ENCODE peak calls at places on chromosomes 3 and 15, in four cellular contexts. U is B cell, C is foreskin fibroblast, G is suprapubic skin. X is an unnamed sample.

GRCh38 chr15:67110958-67111864 is 45.8 kb downstream of the SMAD3 start:
- DNase-seq in G (no peak), U (peak), C (no peak), X (no peak)

GRCh38 chr3:99534951-99535704 is 103.3 kb upstream of the COL8A1 start:
- DNase-seq in C (peak), U (no peak), G (no peak), X (no peak)

GRCh38 chr3:108388136-108389132 is 92.1 kb downstream of the HHLA2 start:
- DNase-seq in G (no peak), U (no peak), C (no peak), X (no peak)

GRCh38 chr3:177835008-177835407 is 637.7 kb upstream of the TBL1XR1 start:
- DNase-seq in C (peak), G (no peak), U (no peak), X (no peak)

GRCh38 chr3:23656821-23657220 is 148.9 kb upstream of the UBE2E1 start:
- DNase-seq in C (no peak), U (no peak), G (no peak), X (no peak)

GRCh38 chr15:44427756-44428724 is 611 bp downstream of the CTDSPL2 start:
- DNase-seq in G (no peak), U (peak), C (no peak), X (no peak)

GRCh38 chr3:64311424-64311920 is 86.2 kb upstream of the PRICKLE2 start:
- DNase-seq in C (no peak), G (no peak), U (no peak), X (no peak)

GRCh38 chr3:55000546-55000945 is 72.7 kb upstream of the LRTM1 start:
- DNase-seq in C (peak), U (no peak), G (no peak), X (no peak)

GRCh38 chr3:172203522-172204258 is 164.3 kb downstream of the FNDC3B start:
- DNase-seq in U (no peak), C (no peak), G (no peak), X (no peak)

GRCh38 chr15:58471341-58471740 is 39.5 kb downstream of the LIPC start:
- DNase-seq in U (no peak), C (no peak), G (no peak), X (no peak)

GRCh38 chr3:186367631-186368030 is 5.6 kb upstream of the DGKG start:
- DNase-seq in C (no peak), U (no peak), G (no peak), X (no peak)

GRCh38 chr3:186366206-186366605 is 4.2 kb upstream of the DGKG start:
- DNase-seq in U (no peak), G (no peak), C (no peak), X (no peak)

GRCh38 chr3:186362988-186363387 is 954 bp upstream of the DGKG start:
- DNase-seq in C (no peak), U (no peak), G (no peak), X (no peak)

GRCh38 chr3:186368164-186368563 is 6.1 kb upstream of the DGKG start:
- DNase-seq in U (no peak), G (no peak), C (no peak), X (no peak)

DNA sequence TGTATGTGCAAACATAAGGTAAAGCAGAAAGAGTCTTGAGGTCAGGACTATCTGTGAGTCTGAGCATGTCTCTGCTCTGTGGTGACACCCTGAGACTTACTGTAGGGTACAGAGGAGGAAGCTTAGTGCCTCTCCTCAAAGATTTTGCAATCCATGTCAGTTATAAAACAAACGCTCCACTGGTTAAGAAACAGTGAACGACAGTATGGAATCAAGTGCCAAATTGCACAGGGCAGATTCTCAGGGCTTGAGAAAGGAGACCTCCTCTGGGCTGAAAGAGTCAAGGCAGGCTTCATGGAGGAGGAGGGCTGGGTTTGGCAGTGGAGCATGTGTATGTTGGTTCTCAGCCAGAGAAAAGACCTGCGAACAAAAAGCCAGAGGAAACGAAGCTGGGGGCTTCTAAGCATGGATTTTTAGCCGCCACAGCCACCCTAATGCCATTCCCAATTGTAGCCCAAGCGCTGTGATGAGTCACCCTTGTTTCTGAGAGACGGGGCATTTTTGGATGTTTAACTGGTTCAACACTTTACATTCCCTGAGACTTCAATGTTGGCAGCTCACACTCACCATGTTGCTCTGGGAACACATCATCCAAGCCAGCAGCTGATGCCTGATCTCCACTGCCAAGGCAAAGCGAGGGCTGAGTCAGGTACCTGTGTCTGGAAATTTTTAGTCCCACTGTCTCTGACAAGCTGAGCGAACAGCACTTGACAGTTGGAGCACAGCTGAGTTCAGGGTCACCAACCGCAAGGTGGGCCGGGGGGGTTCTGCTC is 3.4 kb upstream of the DGKG start:
- DNase-seq in G (no peak), C (no peak), U (no peak), X (no peak)
- TF ChIP-seq CTCF in G (no peak), C (no peak), U (no peak), X (no peak)

GRCh38 chr15:75928680-75929608 is 25.3 kb downstream of the FBXO22 start:
- DNase-seq in G (no peak), C (no peak), U (no peak), X (no peak)
- TF ChIP-seq CTCF in G (no peak), C (peak), U (peak), X (no peak)

DNA sequence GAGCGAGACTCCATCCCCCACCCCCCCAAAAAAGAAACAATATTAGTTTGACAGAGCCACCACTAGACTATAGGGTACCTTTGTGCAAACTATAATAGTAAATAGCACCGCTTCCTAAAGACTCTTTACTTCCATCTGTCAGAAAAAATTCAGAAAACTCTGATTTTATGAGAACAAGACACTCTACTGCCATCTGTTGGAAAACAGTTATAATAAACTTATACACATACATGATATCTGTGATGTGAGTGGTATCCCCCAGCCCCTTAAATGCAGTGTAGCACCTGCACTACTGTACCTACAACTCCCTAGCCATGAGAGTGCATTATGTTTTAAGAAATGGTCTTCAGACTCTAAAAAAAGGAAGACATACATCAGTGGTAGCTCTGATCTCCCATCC is 47.1 kb upstream of the CTDSPL start:
- DNase-seq in U (no peak), C (no peak), G (no peak), X (no peak)
- TF ChIP-seq CTCF in U (no peak), C (peak), G (no peak), X (peak)

DNA sequence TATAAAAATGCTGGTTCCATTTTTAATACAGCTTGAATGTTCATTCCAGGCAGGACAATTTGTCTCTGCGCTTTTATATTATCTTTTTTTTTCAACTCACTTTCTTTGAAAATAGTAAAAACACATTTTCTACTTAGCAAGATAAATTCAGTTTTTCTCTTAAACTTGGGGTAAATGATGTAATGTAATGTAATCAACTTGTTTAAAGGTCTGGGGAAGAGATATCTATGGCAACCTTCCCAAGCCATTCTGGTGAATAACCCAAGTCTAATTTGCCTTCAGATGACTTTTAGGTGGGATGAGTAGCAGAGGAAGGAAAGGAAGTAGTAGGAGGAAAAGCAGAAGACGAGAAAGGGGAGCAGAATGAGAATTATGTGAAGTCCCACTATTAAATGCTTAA is 335.1 kb downstream of the SV2B start:
- DNase-seq in G (no peak), U (no peak), C (no peak), X (no peak)
- TF ChIP-seq CTCF in G (no peak), U (no peak), C (no peak), X (no peak)

DNA sequence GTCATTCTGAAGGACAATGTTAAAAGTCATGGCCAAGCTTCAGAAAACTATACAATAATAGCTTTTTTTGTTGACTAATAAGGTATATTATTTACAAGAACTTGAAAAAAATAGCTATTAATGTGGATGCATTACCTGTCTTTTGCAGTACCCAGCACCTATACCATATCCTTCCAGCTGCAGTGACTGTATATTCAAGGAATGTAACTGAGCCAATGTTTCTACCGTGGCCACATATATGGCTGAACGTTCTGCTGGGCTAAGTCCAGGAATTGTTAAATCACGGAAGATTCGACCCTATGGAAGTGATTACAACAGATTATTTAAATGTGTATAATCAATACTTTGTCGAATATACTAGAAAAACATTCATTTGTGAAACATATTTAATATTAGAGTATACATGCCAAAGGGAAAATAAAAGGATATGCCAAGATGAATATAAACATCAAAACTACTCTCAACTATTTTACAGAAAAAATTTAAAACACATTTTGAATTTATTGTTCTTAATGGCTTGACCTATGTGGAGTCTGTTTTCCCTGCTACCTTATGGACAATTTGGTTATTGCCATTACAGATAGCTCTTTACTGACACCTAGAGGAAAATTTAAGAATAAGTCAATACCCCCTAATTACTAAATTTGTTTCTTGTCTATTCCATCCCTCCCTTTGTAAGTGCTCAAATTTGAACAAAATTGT is 17.6 kb downstream of the ACAD11 start:
- DNase-seq in U (peak), C (peak), G (no peak), X (no peak)
- TF ChIP-seq CTCF in U (peak), C (peak), G (peak), X (peak)

DNA sequence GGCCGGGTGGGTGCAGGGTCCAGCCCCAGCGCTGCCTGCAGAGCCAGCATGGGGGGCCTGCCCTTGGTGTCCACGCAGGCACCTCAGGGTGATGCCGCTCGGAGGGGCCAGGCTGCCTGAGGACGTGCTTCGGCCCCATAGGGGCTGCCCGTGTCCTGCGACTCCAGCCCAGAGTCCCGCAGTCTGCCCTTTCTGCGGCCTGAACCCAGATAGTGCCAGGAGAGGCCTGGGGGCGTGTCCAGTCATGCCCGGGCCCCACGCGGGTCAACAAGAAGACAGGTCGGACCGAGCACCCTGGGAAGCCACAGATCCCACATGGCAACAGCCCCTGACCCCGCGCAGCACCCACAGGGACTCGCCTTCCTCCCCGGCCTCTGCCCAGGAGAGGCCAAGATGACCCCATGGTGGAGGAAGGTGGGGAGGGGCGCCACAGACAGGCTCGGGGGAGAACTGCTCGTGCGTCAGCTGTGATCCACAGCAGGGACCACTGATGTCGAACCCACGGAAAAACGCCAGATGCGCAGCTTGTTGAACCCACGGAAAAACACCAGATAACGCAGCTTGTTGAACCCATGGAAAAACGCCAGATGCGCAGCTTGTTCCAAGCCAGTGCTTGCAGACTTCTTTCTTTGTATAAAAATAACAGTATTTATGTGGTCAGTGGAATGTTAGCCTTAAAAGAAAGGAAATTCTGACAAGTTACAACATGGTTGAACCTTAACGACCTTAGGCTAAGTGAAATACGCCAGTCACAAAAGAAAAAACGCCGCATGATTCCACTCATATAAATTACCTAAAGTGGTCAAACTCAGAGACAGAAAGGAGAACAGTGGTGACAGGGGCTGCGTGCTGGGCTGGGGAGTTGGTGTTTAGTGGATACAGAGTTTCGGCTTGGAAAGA is 28.5 kb downstream of the CYFIP1 start:
- DNase-seq in C (no peak), G (peak), U (no peak), X (no peak)
- TF ChIP-seq CTCF in C (no peak), G (no peak), U (no peak), X (no peak)